ENCODE peak calls at places on chromosome X, in five cellular contexts. K is NB4; N is stimulated activated CD8-positive, alpha-beta memory T cell treated with anti-CD3 and anti-CD28 coated beads, Interleukin-2, amount 100 ng/mL, for 48 hours; X is NCI-H1694; V is NAMALWA. I is an unnamed sample.

GRCh38 chrX:13013353-13014110 is 30.9 kb downstream of the FAM9C start:
- DNase-seq in K (peak), N (no peak), X (no peak), V (peak), I (peak)

GRCh38 chrX:154369453-154370299 is 4.8 kb downstream of the FLNA start:
- DNase-seq in K (peak), N (peak), X (peak), V (peak), I (peak)

GRCh38 chrX:55264816-55265215 is at the start of gene PAGE3:
- DNase-seq in K (no peak), N (no peak), X (no peak), V (no peak), I (no peak)

GRCh38 chrX:49111846-49112245 is 11.7 kb downstream of the GPKOW start:
- DNase-seq in K (no peak), N (no peak), X (no peak), V (no peak), I (no peak)

GRCh38 chrX:119155416-119156035 is 27.9 kb upstream of the KIAA1210 start:
- DNase-seq in K (peak), N (no peak), X (no peak), V (no peak), I (no peak)

GRCh38 chrX:48974033-48974432 is 2.4 kb upstream of the KCND1 start:
- DNase-seq in K (no peak), N (no peak), X (no peak), V (no peak), I (no peak)

GRCh38 chrX:123322531-123322930 is 138.5 kb downstream of the GRIA3 start:
- DNase-seq in K (no peak), N (no peak), X (no peak), V (no peak), I (no peak)

GRCh38 chrX:120301960-120302359 is 9.3 kb downstream of the TMEM255A start:
- DNase-seq in K (no peak), N (no peak), X (no peak), V (peak), I (no peak)

GRCh38 chrX:38060331-38060878 is 54.1 kb downstream of the SYTL5 start:
- DNase-seq in K (no peak), N (no peak), X (no peak), V (no peak), I (no peak)

GRCh38 chrX:21374994-21375794 is 976 bp downstream of the CNKSR2 start:
- DNase-seq in K (no peak), N (no peak), X (no peak), V (no peak), I (no peak)

GRCh38 chrX:74162199-74162598 is 141.8 kb upstream of the ZCCHC13 start:
- DNase-seq in K (no peak), N (no peak), X (no peak), V (no peak), I (no peak)

I was measured in CMK.